ENCODE peak calls at places on chromosomes 3 and 15, in nine cellular contexts. One of them, this sample, is unnamed.

GRCh38 chr3:185280572-185281365 is 26.9 kb upstream of the EHHADH start:
- DNase-seq in neural crest cell: no peak
- DNase-seq in A549: peak
- DNase-seq in kidney epithelial cell: no peak
- DNase-seq in esophagus muscularis mucosa: no peak
- DNase-seq in nephron progenitor cell: no peak
- DNase-seq in endothelial cell: no peak
- DNase-seq in choroid plexus epithelial cell: peak
- DNase-seq in GM12864: no peak
- DNase-seq in this sample: peak

GRCh38 chr3:161221881-161222600 is 930 bp downstream of the NMD3 start:
- DNase-seq in nephron progenitor cell: peak
- DNase-seq in A549: no peak
- DNase-seq in endothelial cell: no peak
- DNase-seq in esophagus muscularis mucosa: no peak
- DNase-seq in choroid plexus epithelial cell: peak
- DNase-seq in neural crest cell: no peak
- DNase-seq in GM12864: no peak
- DNase-seq in kidney epithelial cell: no peak
- DNase-seq in this sample: no peak

GRCh38 chr3:65548848-65549625 is 489.7 kb downstream of the MAGI1 start:
- DNase-seq in GM12864: no peak
- DNase-seq in A549: no peak
- DNase-seq in neural crest cell: peak
- DNase-seq in choroid plexus epithelial cell: no peak
- DNase-seq in nephron progenitor cell: peak
- DNase-seq in esophagus muscularis mucosa: no peak
- DNase-seq in endothelial cell: peak
- DNase-seq in kidney epithelial cell: no peak
- DNase-seq in this sample: no peak

GRCh38 chr15:60905587-60905986 is 323.5 kb downstream of the RORA start:
- DNase-seq in esophagus muscularis mucosa: no peak
- DNase-seq in nephron progenitor cell: no peak
- DNase-seq in GM12864: no peak
- DNase-seq in A549: no peak
- DNase-seq in endothelial cell: no peak
- DNase-seq in choroid plexus epithelial cell: no peak
- DNase-seq in kidney epithelial cell: no peak
- DNase-seq in neural crest cell: no peak
- DNase-seq in this sample: no peak

GRCh38 chr3:45110185-45110833 is 35.9 kb downstream of the CDCP1 start:
- DNase-seq in esophagus muscularis mucosa: no peak
- DNase-seq in nephron progenitor cell: no peak
- DNase-seq in choroid plexus epithelial cell: no peak
- DNase-seq in A549: no peak
- DNase-seq in GM12864: no peak
- DNase-seq in endothelial cell: no peak
- DNase-seq in kidney epithelial cell: no peak
- DNase-seq in neural crest cell: no peak
- DNase-seq in this sample: no peak

GRCh38 chr3:191085091-191085490 is 114.0 kb upstream of the OSTN start:
- DNase-seq in A549: no peak
- DNase-seq in nephron progenitor cell: no peak
- DNase-seq in GM12864: no peak
- DNase-seq in kidney epithelial cell: no peak
- DNase-seq in esophagus muscularis mucosa: no peak
- DNase-seq in neural crest cell: no peak
- DNase-seq in choroid plexus epithelial cell: peak
- DNase-seq in endothelial cell: no peak
- DNase-seq in this sample: no peak

GRCh38 chr15:41798607-41799487 is 24.6 kb downstream of the MAPKBP1 start:
- DNase-seq in choroid plexus epithelial cell: no peak
- DNase-seq in neural crest cell: no peak
- DNase-seq in kidney epithelial cell: no peak
- DNase-seq in endothelial cell: no peak
- DNase-seq in esophagus muscularis mucosa: no peak
- DNase-seq in A549: no peak
- DNase-seq in GM12864: no peak
- DNase-seq in nephron progenitor cell: no peak
- DNase-seq in this sample: peak

GRCh38 chr15:86555939-86556725 is 476.5 kb downstream of the AGBL1 start:
- DNase-seq in GM12864: no peak
- DNase-seq in esophagus muscularis mucosa: no peak
- DNase-seq in kidney epithelial cell: no peak
- DNase-seq in A549: no peak
- DNase-seq in choroid plexus epithelial cell: no peak
- DNase-seq in nephron progenitor cell: no peak
- DNase-seq in endothelial cell: no peak
- DNase-seq in neural crest cell: no peak
- DNase-seq in this sample: no peak

GRCh38 chr15:55707985-55708384 is 35.0 kb downstream of the PRTG start:
- DNase-seq in A549: no peak
- DNase-seq in esophagus muscularis mucosa: no peak
- DNase-seq in choroid plexus epithelial cell: no peak
- DNase-seq in nephron progenitor cell: no peak
- DNase-seq in neural crest cell: no peak
- DNase-seq in endothelial cell: no peak
- DNase-seq in GM12864: no peak
- DNase-seq in kidney epithelial cell: no peak
- DNase-seq in this sample: no peak

GRCh38 chr3:188472331-188472730 is 318.4 kb downstream of the LPP start:
- DNase-seq in choroid plexus epithelial cell: peak
- DNase-seq in neural crest cell: no peak
- DNase-seq in A549: no peak
- DNase-seq in GM12864: no peak
- DNase-seq in endothelial cell: no peak
- DNase-seq in nephron progenitor cell: no peak
- DNase-seq in kidney epithelial cell: peak
- DNase-seq in esophagus muscularis mucosa: no peak
- DNase-seq in this sample: no peak

GRCh38 chr15:82021992-82022391 is 23.8 kb downstream of the MEX3B start:
- DNase-seq in neural crest cell: no peak
- DNase-seq in choroid plexus epithelial cell: peak
- DNase-seq in esophagus muscularis mucosa: no peak
- DNase-seq in kidney epithelial cell: no peak
- DNase-seq in endothelial cell: no peak
- DNase-seq in nephron progenitor cell: no peak
- DNase-seq in A549: no peak
- DNase-seq in GM12864: no peak
- DNase-seq in this sample: no peak

GRCh38 chr3:129592362-129593150 is 13.9 kb downstream of the PLXND1 start:
- DNase-seq in endothelial cell: peak
- DNase-seq in GM12864: no peak
- DNase-seq in A549: no peak
- DNase-seq in choroid plexus epithelial cell: peak
- DNase-seq in nephron progenitor cell: peak
- DNase-seq in esophagus muscularis mucosa: no peak
- DNase-seq in neural crest cell: peak
- DNase-seq in kidney epithelial cell: no peak
- DNase-seq in this sample: no peak

GRCh38 chr3:15795563-15796308 is 2.0 kb downstream of the ANKRD28 start:
- DNase-seq in kidney epithelial cell: no peak
- DNase-seq in choroid plexus epithelial cell: peak
- DNase-seq in GM12864: no peak
- DNase-seq in esophagus muscularis mucosa: no peak
- DNase-seq in neural crest cell: no peak
- DNase-seq in A549: no peak
- DNase-seq in endothelial cell: no peak
- DNase-seq in nephron progenitor cell: no peak
- DNase-seq in this sample: peak

GRCh38 chr3:102674284-102674683 is 239.5 kb downstream of the ZPLD1 start:
- DNase-seq in neural crest cell: no peak
- DNase-seq in nephron progenitor cell: no peak
- DNase-seq in kidney epithelial cell: no peak
- DNase-seq in endothelial cell: no peak
- DNase-seq in A549: no peak
- DNase-seq in choroid plexus epithelial cell: no peak
- DNase-seq in esophagus muscularis mucosa: no peak
- DNase-seq in GM12864: no peak
- DNase-seq in this sample: no peak

GRCh38 chr3:176696816-176697215 is 500.5 kb downstream of the TBL1XR1 start:
- DNase-seq in kidney epithelial cell: no peak
- DNase-seq in A549: no peak
- DNase-seq in choroid plexus epithelial cell: no peak
- DNase-seq in nephron progenitor cell: no peak
- DNase-seq in neural crest cell: no peak
- DNase-seq in GM12864: no peak
- DNase-seq in esophagus muscularis mucosa: no peak
- DNase-seq in endothelial cell: no peak
- DNase-seq in this sample: no peak

DNA sequence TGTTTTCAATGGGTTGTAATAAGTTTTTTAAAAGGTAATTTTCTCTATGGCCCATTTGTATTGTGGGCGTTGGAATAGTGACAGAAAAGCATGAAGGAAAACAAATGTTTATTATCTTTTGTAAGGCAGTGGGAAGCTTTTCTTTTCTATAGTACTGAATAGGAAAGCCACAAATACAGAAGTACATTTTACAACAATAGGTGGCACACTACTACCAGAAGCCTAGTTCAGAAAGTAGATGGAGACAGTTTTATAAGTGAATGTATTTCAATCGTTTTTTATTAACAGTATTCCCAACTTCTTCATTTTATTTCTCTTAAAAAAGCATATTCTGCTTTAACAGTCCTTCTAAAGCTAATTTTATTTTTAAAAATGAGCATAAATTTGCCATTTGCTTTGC is 296.7 kb downstream of the PTPRG start:
- DNase-seq in nephron progenitor cell: no peak
- DNase-seq in endothelial cell: no peak
- DNase-seq in esophagus muscularis mucosa: no peak
- DNase-seq in A549: no peak
- DNase-seq in neural crest cell: no peak
- DNase-seq in GM12864: no peak
- DNase-seq in choroid plexus epithelial cell: peak
- DNase-seq in kidney epithelial cell: no peak
- DNase-seq in this sample: no peak
- TF ChIP-seq CTCF in nephron progenitor cell: peak
- TF ChIP-seq CTCF in endothelial cell: no peak
- TF ChIP-seq CTCF in esophagus muscularis mucosa: peak
- TF ChIP-seq CTCF in A549: peak
- TF ChIP-seq CTCF in neural crest cell: peak
- TF ChIP-seq CTCF in GM12864: no peak
- TF ChIP-seq CTCF in choroid plexus epithelial cell: peak
- TF ChIP-seq CTCF in kidney epithelial cell: peak
- TF ChIP-seq CTCF in this sample: peak

DNA sequence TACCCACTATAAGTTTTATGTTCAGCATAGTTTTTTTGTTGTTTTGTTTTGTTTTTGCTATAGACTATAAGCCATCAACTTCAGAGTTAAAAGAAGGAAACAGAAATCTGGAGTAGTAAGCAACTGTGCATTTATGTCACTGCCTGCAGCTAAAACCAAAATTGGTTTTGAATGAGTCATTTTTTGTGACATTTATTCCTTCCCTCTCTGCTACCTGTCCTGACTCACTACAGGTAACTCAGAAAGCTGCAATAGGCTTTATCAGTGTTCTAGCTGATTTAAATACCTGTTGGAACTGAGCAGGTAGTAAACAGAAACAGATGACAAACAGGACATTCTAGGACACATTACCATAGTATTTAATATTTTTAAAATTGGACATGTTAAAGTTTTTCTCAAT is 393.3 kb upstream of the WNT5A start:
- DNase-seq in choroid plexus epithelial cell: no peak
- DNase-seq in neural crest cell: no peak
- DNase-seq in A549: no peak
- DNase-seq in esophagus muscularis mucosa: no peak
- DNase-seq in GM12864: no peak
- DNase-seq in nephron progenitor cell: no peak
- DNase-seq in endothelial cell: no peak
- DNase-seq in kidney epithelial cell: no peak
- DNase-seq in this sample: peak
- TF ChIP-seq CTCF in choroid plexus epithelial cell: no peak
- TF ChIP-seq CTCF in neural crest cell: no peak
- TF ChIP-seq CTCF in A549: no peak
- TF ChIP-seq CTCF in esophagus muscularis mucosa: no peak
- TF ChIP-seq CTCF in GM12864: no peak
- TF ChIP-seq CTCF in nephron progenitor cell: no peak
- TF ChIP-seq CTCF in endothelial cell: no peak
- TF ChIP-seq CTCF in kidney epithelial cell: no peak
- TF ChIP-seq CTCF in this sample: no peak

DNA sequence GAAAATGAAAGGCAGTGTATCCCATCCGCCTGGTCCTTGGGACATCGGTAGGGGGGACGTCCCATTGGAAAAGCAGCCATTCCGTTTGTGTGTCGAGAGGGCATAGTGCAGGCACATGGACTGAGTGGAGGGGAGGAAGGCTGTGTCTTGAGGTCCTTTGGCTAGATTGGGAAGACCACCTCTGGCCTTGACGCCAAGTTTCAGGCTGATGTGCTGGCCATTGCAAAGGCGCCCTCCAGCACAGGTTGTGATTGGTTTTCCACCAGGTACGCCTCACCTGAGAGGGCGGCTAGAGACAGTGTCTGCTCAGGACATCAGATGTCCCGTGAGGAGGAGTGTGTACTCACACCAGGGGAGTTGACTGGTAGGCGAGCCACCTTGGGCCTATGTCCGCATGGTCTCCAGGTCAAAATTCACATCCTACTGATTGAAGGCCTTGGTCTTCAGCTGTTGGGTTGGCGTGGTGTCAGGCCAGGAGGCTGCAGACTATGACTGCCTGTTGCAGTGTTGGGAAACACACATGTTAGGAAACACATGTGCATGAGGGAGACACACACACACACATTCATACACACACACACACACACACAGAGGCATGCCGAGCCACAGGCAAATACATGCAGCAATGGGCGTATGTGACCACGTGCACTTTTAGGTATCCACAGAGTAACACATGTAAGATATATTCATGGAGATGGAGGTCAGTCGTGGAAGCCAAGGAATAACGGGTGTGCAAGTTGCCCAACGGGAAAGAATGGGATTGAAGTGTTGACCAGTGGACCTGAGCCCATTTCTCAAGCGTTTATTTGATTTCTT is 98.4 kb downstream of the SNRPN start:
- DNase-seq in neural crest cell: no peak
- DNase-seq in A549: no peak
- DNase-seq in nephron progenitor cell: no peak
- DNase-seq in choroid plexus epithelial cell: no peak
- DNase-seq in GM12864: no peak
- DNase-seq in kidney epithelial cell: no peak
- DNase-seq in endothelial cell: no peak
- DNase-seq in esophagus muscularis mucosa: peak
- DNase-seq in this sample: no peak
- TF ChIP-seq CTCF in neural crest cell: no peak
- TF ChIP-seq CTCF in A549: no peak
- TF ChIP-seq CTCF in nephron progenitor cell: no peak
- TF ChIP-seq CTCF in choroid plexus epithelial cell: no peak
- TF ChIP-seq CTCF in GM12864: no peak
- TF ChIP-seq CTCF in kidney epithelial cell: no peak
- TF ChIP-seq CTCF in endothelial cell: no peak
- TF ChIP-seq CTCF in esophagus muscularis mucosa: no peak
- TF ChIP-seq CTCF in this sample: no peak

DNA sequence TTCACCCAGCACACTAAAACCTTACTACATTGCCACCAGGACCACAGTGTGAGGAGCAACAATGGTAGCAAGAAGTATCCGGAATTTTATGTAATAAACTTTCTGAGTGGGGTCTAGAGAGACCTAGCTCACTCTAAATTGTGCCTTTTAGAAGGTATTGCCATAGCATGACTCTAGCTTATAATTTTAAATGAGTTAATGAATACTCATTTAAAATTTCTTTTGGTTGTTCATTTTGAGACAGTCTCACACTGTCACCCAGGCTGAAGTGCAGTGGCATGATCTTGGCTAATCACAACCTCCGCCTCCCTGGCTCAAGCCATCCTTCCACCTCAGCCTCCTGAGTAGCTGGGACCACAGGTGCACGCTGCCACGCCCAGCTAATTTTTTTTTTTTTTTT is 26.2 kb downstream of the EDC3 start:
- DNase-seq in nephron progenitor cell: no peak
- DNase-seq in endothelial cell: no peak
- DNase-seq in esophagus muscularis mucosa: no peak
- DNase-seq in choroid plexus epithelial cell: no peak
- DNase-seq in A549: no peak
- DNase-seq in neural crest cell: no peak
- DNase-seq in kidney epithelial cell: no peak
- DNase-seq in GM12864: no peak
- DNase-seq in this sample: no peak
- TF ChIP-seq CTCF in nephron progenitor cell: no peak
- TF ChIP-seq CTCF in endothelial cell: no peak
- TF ChIP-seq CTCF in esophagus muscularis mucosa: no peak
- TF ChIP-seq CTCF in choroid plexus epithelial cell: no peak
- TF ChIP-seq CTCF in A549: no peak
- TF ChIP-seq CTCF in neural crest cell: no peak
- TF ChIP-seq CTCF in kidney epithelial cell: no peak
- TF ChIP-seq CTCF in GM12864: no peak
- TF ChIP-seq CTCF in this sample: no peak